ENCODE peak calls at places on chromosomes 1 and 21, in five cellular contexts. X is Daoy; A is DMS53; Q is effector CD4-positive, alpha-beta T cell; Y is stimulated activated CD8-positive, alpha-beta memory T cell treated with anti-CD3 and anti-CD28 coated beads, Interleukin-2, amount 100 ng/mL, for 1 hour. P is an unnamed sample.

GRCh38 chr1:63277195-63278192 is 44.9 kb upstream of the FOXD3 start:
- DNase-seq in X (no peak), A (no peak), Q (no peak), Y (no peak), P (no peak)

GRCh38 chr1:221748981-221749380 is 7.1 kb upstream of the DUSP10 start:
- DNase-seq in X (no peak), A (no peak), Q (no peak), Y (no peak), P (no peak)

GRCh38 chr1:186208405-186209129 is 166.5 kb downstream of the TPR start:
- DNase-seq in X (no peak), A (no peak), Q (no peak), Y (no peak), P (no peak)

GRCh38 chr1:5140962-5141361 is 486.6 kb downstream of the AJAP1 start:
- DNase-seq in X (no peak), A (no peak), Q (no peak), Y (no peak), P (no peak)

GRCh38 chr1:36285450-36286101 is 20.6 kb upstream of the SH3D21 start:
- DNase-seq in X (peak), A (peak), Q (peak), Y (peak), P (peak)

GRCh38 chr21:31731112-31731801 is 661 bp downstream of the SCAF4 start:
- DNase-seq in X (peak), A (peak), Q (peak), Y (peak), P (peak)

GRCh38 chr1:41236781-41237180 is 5.3 kb downstream of the SCMH1 start:
- DNase-seq in X (no peak), A (no peak), Q (no peak), Y (no peak), P (no peak)

GRCh38 chr21:36211660-36212512 is 55.3 kb downstream of the DOP1B start:
- DNase-seq in X (peak), A (no peak), Q (no peak), Y (no peak), P (no peak)